ENCODE peak calls at places on chromosomes 2 and 18, in eight cellular contexts. One of them, this sample, is unnamed.

GRCh38 chr18:62683935-62684334 is 31.4 kb upstream of the PHLPP1 start:
- DNase-seq in HT-29: no peak
- DNase-seq in KBM-7: no peak
- DNase-seq in RCC 7860: no peak
- DNase-seq in GM03348: no peak
- DNase-seq in EL: no peak
- DNase-seq in lower leg skin: no peak
- DNase-seq in gastrocnemius medialis: no peak
- DNase-seq in this sample: no peak

GRCh38 chr2:64119369-64119768 is 24.9 kb downstream of the PELI1 start:
- DNase-seq in HT-29: peak; percentile 69
- DNase-seq in KBM-7: no peak
- DNase-seq in RCC 7860: no peak
- DNase-seq in GM03348: no peak
- DNase-seq in EL: no peak
- DNase-seq in lower leg skin: no peak
- DNase-seq in gastrocnemius medialis: no peak
- DNase-seq in this sample: no peak

GRCh38 chr2:237427807-237428506 is 14.0 kb upstream of the COL6A3 start:
- DNase-seq in HT-29: no peak
- DNase-seq in KBM-7: no peak
- DNase-seq in RCC 7860: no peak
- DNase-seq in GM03348: no peak
- DNase-seq in EL: no peak
- DNase-seq in lower leg skin: peak; percentile 57
- DNase-seq in gastrocnemius medialis: no peak
- DNase-seq in this sample: peak; percentile 12

GRCh38 chr2:241910604-241911520 is 41.3 kb downstream of the RTP5 start:
- DNase-seq in HT-29: no peak
- DNase-seq in KBM-7: no peak
- DNase-seq in RCC 7860: no peak
- DNase-seq in GM03348: no peak
- DNase-seq in EL: no peak
- DNase-seq in lower leg skin: peak; percentile 42
- DNase-seq in gastrocnemius medialis: no peak
- DNase-seq in this sample: no peak

GRCh38 chr2:203083328-203083727 is 68.7 kb downstream of the NBEAL1 start:
- DNase-seq in HT-29: no peak
- DNase-seq in KBM-7: no peak
- DNase-seq in RCC 7860: no peak
- DNase-seq in GM03348: no peak
- DNase-seq in EL: no peak
- DNase-seq in lower leg skin: no peak
- DNase-seq in gastrocnemius medialis: no peak
- DNase-seq in this sample: no peak

GRCh38 chr2:151827564-151828142 is 568 bp downstream of the ARL5A start:
- DNase-seq in HT-29: peak; percentile 30
- DNase-seq in KBM-7: peak; percentile 42
- DNase-seq in RCC 7860: no peak
- DNase-seq in GM03348: peak; percentile 31
- DNase-seq in EL: peak; percentile 35
- DNase-seq in lower leg skin: peak; percentile 87
- DNase-seq in gastrocnemius medialis: no peak
- DNase-seq in this sample: peak; percentile 21

GRCh38 chr2:218988164-218988563 is 3.2 kb upstream of the FEV start:
- DNase-seq in HT-29: no peak
- DNase-seq in KBM-7: no peak
- DNase-seq in RCC 7860: no peak
- DNase-seq in GM03348: no peak
- DNase-seq in EL: no peak
- DNase-seq in lower leg skin: no peak
- DNase-seq in gastrocnemius medialis: no peak
- DNase-seq in this sample: no peak

GRCh38 chr2:171814883-171815282 is 79.2 kb downstream of the SLC25A12 start:
- DNase-seq in HT-29: no peak
- DNase-seq in KBM-7: no peak
- DNase-seq in RCC 7860: no peak
- DNase-seq in GM03348: no peak
- DNase-seq in EL: no peak
- DNase-seq in lower leg skin: no peak
- DNase-seq in gastrocnemius medialis: peak; percentile 26
- DNase-seq in this sample: no peak

GRCh38 chr2:223215136-223215535 is 163.1 kb downstream of the KCNE4 start:
- DNase-seq in HT-29: no peak
- DNase-seq in KBM-7: no peak
- DNase-seq in RCC 7860: no peak
- DNase-seq in GM03348: no peak
- DNase-seq in EL: no peak
- DNase-seq in lower leg skin: no peak
- DNase-seq in gastrocnemius medialis: no peak
- DNase-seq in this sample: no peak

GRCh38 chr18:58491113-58491696 is 137.7 kb downstream of the ALPK2 start:
- DNase-seq in HT-29: no peak
- DNase-seq in KBM-7: no peak
- DNase-seq in RCC 7860: no peak
- DNase-seq in GM03348: no peak
- DNase-seq in EL: no peak
- DNase-seq in lower leg skin: no peak
- DNase-seq in gastrocnemius medialis: no peak
- DNase-seq in this sample: no peak

GRCh38 chr2:3581367-3582262 is 6.6 kb downstream of the RPS7 start:
- DNase-seq in HT-29: peak; percentile 28
- DNase-seq in KBM-7: no peak
- DNase-seq in RCC 7860: no peak
- DNase-seq in GM03348: no peak
- DNase-seq in EL: no peak
- DNase-seq in lower leg skin: peak; percentile 46
- DNase-seq in gastrocnemius medialis: no peak
- DNase-seq in this sample: no peak

GRCh38 chr2:159381574-159381973 is 95.1 kb upstream of the WDSUB1 start:
- DNase-seq in HT-29: no peak
- DNase-seq in KBM-7: peak; percentile 49
- DNase-seq in RCC 7860: peak; percentile 82
- DNase-seq in GM03348: no peak
- DNase-seq in EL: no peak
- DNase-seq in lower leg skin: no peak
- DNase-seq in gastrocnemius medialis: no peak
- DNase-seq in this sample: no peak

GRCh38 chr18:63057707-63058106 is 261.9 kb downstream of the BCL2 start:
- DNase-seq in HT-29: no peak
- DNase-seq in KBM-7: no peak
- DNase-seq in RCC 7860: no peak
- DNase-seq in GM03348: no peak
- DNase-seq in EL: no peak
- DNase-seq in lower leg skin: no peak
- DNase-seq in gastrocnemius medialis: no peak
- DNase-seq in this sample: no peak

This sample was measured in foreskin keratinocyte.